ENCODE peak calls at places on chromosomes 6 and 20, in six cellular contexts. O is AG10803; B is CD8-positive, alpha-beta T cell; E is AG09319; G is pancreas; P is RWPE1. Y is an unnamed sample.

GRCh38 chr20:11912013-11912663 is 5.6 kb upstream of the BTBD3 start:
- DNase-seq in O (no peak), B (no peak), E (no peak), G (no peak), P (no peak), Y (no peak)

GRCh38 chr20:19947611-19948264 is 69.4 kb upstream of the NAA20 start:
- DNase-seq in O (peak; percentile 38), B (no peak), E (no peak), G (peak; percentile 81), P (no peak), Y (no peak)

GRCh38 chr6:39937686-39938333 is 3.5 kb upstream of the MOCS1 start:
- DNase-seq in O (no peak), B (no peak), E (no peak), G (no peak), P (no peak), Y (no peak)

GRCh38 chr6:35026434-35027222 is 114.5 kb downstream of the TCP11 start:
- DNase-seq in O (no peak), B (no peak), E (no peak), G (no peak), P (peak; percentile 66), Y (no peak)

GRCh38 chr20:13552061-13552460 is 86.7 kb downstream of the TASP1 start:
- DNase-seq in O (no peak), B (no peak), E (no peak), G (no peak), P (no peak), Y (no peak)

GRCh38 chr20:51398552-51398951 is 144.0 kb downstream of the NFATC2 start:
- DNase-seq in O (no peak), B (no peak), E (no peak), G (no peak), P (no peak), Y (no peak)

GRCh38 chr6:9178066-9178465 is 742.7 kb upstream of the SLC35B3 start:
- DNase-seq in O (no peak), B (no peak), E (no peak), G (no peak), P (no peak), Y (no peak)

GRCh38 chr20:14892782-14893181 is 555.4 kb upstream of the FLRT3 start:
- DNase-seq in O (no peak), B (no peak), E (no peak), G (no peak), P (no peak), Y (no peak)

GRCh38 chr6:25942561-25943147 is 12.2 kb upstream of the SLC17A2 start:
- DNase-seq in O (peak; percentile 57), B (no peak), E (no peak), G (no peak), P (peak; percentile 32), Y (no peak)

GRCh38 chr6:148502083-148502772 is 159.6 kb downstream of the SASH1 start:
- DNase-seq in O (peak; percentile 75), B (no peak), E (no peak), G (no peak), P (no peak), Y (no peak)

GRCh38 chr20:14064333-14064732 is 69.0 kb downstream of the MACROD2 start:
- DNase-seq in O (no peak), B (no peak), E (no peak), G (no peak), P (no peak), Y (no peak)

GRCh38 chr20:34516874-34517542 is 786 bp downstream of the DYNLRB1 start:
- DNase-seq in O (peak; percentile 21), B (no peak), E (no peak), G (no peak), P (peak; percentile 64), Y (peak; percentile 23)

GRCh38 chr6:33080127-33081089 is 4.6 kb downstream of the HLA-DPB1 start:
- DNase-seq in O (peak; percentile 29), B (no peak), E (no peak), G (peak; percentile 54), P (no peak), Y (peak; percentile 58)

GRCh38 chr6:30686908-30687658 is 638 bp upstream of the PPP1R18 start:
- DNase-seq in O (peak; percentile 99), B (peak; percentile 77), E (peak; percentile 95), G (peak; percentile 89), P (peak; percentile 89), Y (peak; percentile 92)

GRCh38 chr6:128327890-128328289 is 192.5 kb downstream of the PTPRK start:
- DNase-seq in O (peak; percentile 12), B (no peak), E (no peak), G (no peak), P (no peak), Y (no peak)

GRCh38 chr6:30793521-30794194 is 49.3 kb upstream of the IER3 start:
- DNase-seq in O (peak; percentile 68), B (peak; percentile 64), E (no peak), G (no peak), P (no peak), Y (no peak)

GRCh38 chr6:160030103-160030502 is 61.2 kb downstream of the IGF2R start:
- DNase-seq in O (peak; percentile 96), B (no peak), E (peak; percentile 89), G (peak; percentile 87), P (peak; percentile 95), Y (peak; percentile 29)

GRCh38 chr20:38221041-38221589 is 39.4 kb downstream of the KIAA1755 start:
- DNase-seq in O (peak; percentile 27), B (peak; percentile 79), E (no peak), G (peak; percentile 68), P (peak; percentile 94), Y (peak; percentile 92)

GRCh38 chr6:33858053-33858475 is 54.3 kb upstream of the MLN start:
- DNase-seq in O (peak; percentile 16), B (no peak), E (no peak), G (no peak), P (no peak), Y (no peak)

GRCh38 chr6:21593927-21594421 is 423 bp downstream of the SOX4 start:
- DNase-seq in O (peak; percentile 71), B (no peak), E (no peak), G (peak; percentile 34), P (peak; percentile 26), Y (peak; percentile 33)

GRCh38 chr6:130453230-130453629 is 87.4 kb downstream of the TMEM200A start:
- DNase-seq in O (peak; percentile 55), B (no peak), E (no peak), G (no peak), P (peak; percentile 44), Y (no peak)

GRCh38 chr6:158322400-158322723 is 10.1 kb downstream of the TULP4 start:
- DNase-seq in O (no peak), B (no peak), E (no peak), G (no peak), P (no peak), Y (no peak)

GRCh38 chr20:3541887-3542721 is 71.3 kb downstream of the ATRN start:
- DNase-seq in O (no peak), B (no peak), E (no peak), G (no peak), P (no peak), Y (no peak)

GRCh38 chr6:19988555-19988954 is 151.4 kb downstream of the ID4 start:
- DNase-seq in O (peak; percentile 11), B (no peak), E (no peak), G (no peak), P (peak; percentile 23), Y (peak; percentile 19)

GRCh38 chr6:55255061-55255571 is 72.2 kb upstream of the GFRAL start:
- DNase-seq in O (no peak), B (no peak), E (no peak), G (no peak), P (no peak), Y (peak; percentile 5)

GRCh38 chr6:151060096-151060741 is 179.5 kb upstream of the AKAP12 start:
- DNase-seq in O (peak; percentile 88), B (no peak), E (peak; percentile 29), G (no peak), P (peak; percentile 88), Y (no peak)

GRCh38 chr20:47181056-47181862 is 175.2 kb downstream of the ZMYND8 start:
- DNase-seq in O (peak; percentile 61), B (no peak), E (no peak), G (no peak), P (peak; percentile 96), Y (no peak)

GRCh38 chr6:18187701-18188100 is 32.5 kb downstream of the KDM1B start:
- DNase-seq in O (no peak), B (no peak), E (no peak), G (no peak), P (no peak), Y (no peak)
- TF ChIP-seq CTCF in O (no peak), B (no peak), E (no peak), G (no peak), P (no peak), Y (no peak)

DNA sequence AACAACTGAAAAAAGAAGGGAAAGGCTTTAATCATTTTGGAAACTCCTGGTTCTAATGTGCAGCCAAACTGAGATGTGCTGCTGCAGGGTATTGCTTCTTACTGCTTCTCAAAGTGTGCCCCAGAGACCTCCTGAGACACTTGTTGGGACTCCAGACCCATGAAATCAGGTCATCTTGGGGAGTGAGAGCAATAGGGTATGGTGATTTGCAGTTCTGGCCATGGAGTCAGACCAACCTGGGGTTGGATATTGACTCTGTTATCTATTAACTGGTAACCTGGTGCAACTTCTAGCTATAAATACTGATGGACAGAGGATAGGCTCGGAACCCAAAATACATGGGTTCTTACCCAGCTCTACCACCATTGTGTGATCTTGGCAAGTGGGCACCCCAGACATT is 3.8 kb downstream of the TSPO2 start:
- DNase-seq in O (no peak), B (no peak), E (no peak), G (no peak), P (no peak), Y (no peak)
- TF ChIP-seq CTCF in O (no peak), B (no peak), E (no peak), G (no peak), P (no peak), Y (no peak)

DNA sequence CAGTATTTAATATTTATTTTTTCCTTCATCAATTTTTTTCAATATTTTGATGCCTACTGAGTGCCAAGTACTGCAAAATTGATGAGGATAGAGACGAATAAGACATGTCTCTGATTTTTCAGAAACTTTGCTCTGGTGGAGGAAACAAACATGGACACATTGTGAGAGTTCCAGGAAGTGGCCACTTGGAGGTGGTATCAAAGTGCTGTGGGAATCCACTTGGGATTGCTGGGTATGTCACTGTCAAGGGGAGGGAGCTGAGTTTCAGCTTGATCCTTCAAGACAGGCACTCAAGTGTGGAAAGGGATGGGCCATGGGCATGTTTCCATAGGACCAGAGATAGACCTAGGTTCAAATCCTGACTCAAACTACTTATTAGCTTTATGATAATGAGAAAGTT is 24.5 kb upstream of the ABCC10 start:
- DNase-seq in O (no peak), B (no peak), E (no peak), G (no peak), P (no peak), Y (no peak)
- TF ChIP-seq CTCF in O (no peak), B (no peak), E (no peak), G (no peak), P (no peak), Y (no peak)

DNA sequence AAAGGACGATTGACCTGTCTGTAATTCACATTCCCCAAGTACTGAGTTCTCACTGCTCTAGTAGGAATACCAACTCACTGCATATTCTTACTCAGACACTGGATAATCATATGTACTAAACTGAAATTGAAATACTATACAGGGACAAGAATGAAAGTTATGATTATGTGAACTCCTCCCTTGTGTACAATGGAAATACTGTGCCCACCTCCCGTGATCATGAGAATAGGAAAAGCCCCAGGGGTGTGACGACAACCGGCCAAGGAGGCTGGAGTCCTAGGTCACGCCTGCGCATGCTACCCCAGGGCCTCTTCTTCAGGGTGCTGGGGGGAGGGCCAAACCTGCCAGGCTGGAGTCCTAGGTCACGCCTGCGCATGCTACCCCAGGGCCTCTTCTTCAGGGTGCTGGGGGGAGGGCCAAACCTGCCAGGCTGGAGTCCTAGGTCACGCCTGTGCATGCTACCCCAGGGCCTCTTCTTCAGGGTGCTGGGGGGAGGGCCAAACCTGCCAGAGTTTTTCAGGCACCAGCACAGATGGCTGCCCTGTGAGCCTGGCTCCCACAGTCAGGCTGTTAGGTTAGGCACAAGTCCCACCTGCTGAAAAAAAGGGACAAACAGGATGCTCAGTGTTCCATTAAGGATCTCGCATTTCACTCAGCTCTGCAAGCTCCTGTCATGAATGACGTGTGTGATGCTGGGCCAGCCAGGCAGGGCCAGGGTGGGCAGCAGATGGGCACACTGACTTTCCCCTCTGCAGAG is 107.6 kb downstream of the FOXF2 start:
- DNase-seq in O (no peak), B (no peak), E (no peak), G (no peak), P (no peak), Y (no peak)
- TF ChIP-seq CTCF in O (no peak), B (no peak), E (no peak), G (no peak), P (no peak), Y (no peak)

Y was measured in nephron progenitor cell.